ENCODE peak calls at places on chromosome 11, in six cellular contexts. I is activated naive CD4-positive, alpha-beta T cell treated with Interleukin-2 at 50 U/mL for 16 hours; P is astrocyte of the hippocampus; A is H9; Q is BE2C; W is posterior vena cava. R is an unnamed sample.

GRCh38 chr11:91220476-91221202 is 997.8 kb upstream of the CHORDC1 start:
- DNase-seq in P (peak; percentile 5), W (no peak), I (no peak), Q (no peak), A (no peak), R (no peak)

GRCh38 chr11:129968611-129969419 is 33.8 kb downstream of the PRDM10 start:
- DNase-seq in I (no peak), Q (no peak), W (no peak), P (no peak), A (no peak), R (no peak)

GRCh38 chr11:115153135-115153534 is 351.1 kb downstream of the CADM1 start:
- DNase-seq in W (no peak), I (no peak), P (no peak), Q (no peak), A (no peak), R (no peak)

GRCh38 chr11:107750313-107750712 is 38.5 kb upstream of the SLN start:
- DNase-seq in I (no peak), P (no peak), W (no peak), Q (no peak), A (no peak), R (no peak)

GRCh38 chr11:131766637-131767036 is 396.2 kb downstream of the NTM start:
- DNase-seq in Q (no peak), I (no peak), P (no peak), A (no peak), W (no peak), R (no peak)

GRCh38 chr11:115437902-115438575 is 66.2 kb downstream of the CADM1 start:
- DNase-seq in I (no peak), Q (peak; percentile 22), W (no peak), A (no peak), P (no peak), R (no peak)

GRCh38 chr11:69004411-69005182 is 8.4 kb downstream of the MRGPRF start:
- DNase-seq in P (no peak), A (peak; percentile 20), Q (no peak), W (no peak), I (no peak), R (peak; percentile 7)

GRCh38 chr11:29486301-29486700 is 530.5 kb downstream of the KCNA4 start:
- DNase-seq in I (no peak), A (no peak), P (no peak), W (no peak), Q (no peak), R (no peak)

GRCh38 chr11:107606122-107606521 is 15.2 kb downstream of the ELMOD1 start:
- DNase-seq in A (peak; percentile 51), I (no peak), Q (no peak), P (no peak), W (no peak), R (no peak)

GRCh38 chr11:106311531-106312230 is 234.2 kb downstream of the AASDHPPT start:
- DNase-seq in W (no peak), Q (no peak), A (no peak), P (no peak), I (no peak), R (no peak)

GRCh38 chr11:34190192-34191139 is 85.0 kb downstream of the NAT10 start:
- DNase-seq in A (no peak), P (no peak), I (no peak), Q (no peak), W (no peak), R (no peak)